ENCODE peak calls at places on chromosomes 13 and 19, in eight cellular contexts. One of them, this sample, is unnamed.

GRCh38 chr13:63307239-63307638 is 1891.6 kb upstream of the PCDH20 start:
- DNase-seq in left lobe of liver: no peak
- DNase-seq in stimulated activated CD4-positive, alpha-beta T cell treated with anti-CD3 and anti-CD28 coated beads, Interleukin-4, amount 100 ng/mL, for 24 hours: no peak
- DNase-seq in osteocyte: no peak
- DNase-seq in right cardiac atrium: no peak
- DNase-seq in OCI-LY7: peak
- DNase-seq in thoracic aorta: no peak
- DNase-seq in naive thymus-derived CD4-positive, alpha-beta T cell: no peak
- DNase-seq in this sample: no peak

GRCh38 chr13:112995395-112996091 is 26.5 kb downstream of the MCF2L start:
- DNase-seq in left lobe of liver: no peak
- DNase-seq in stimulated activated CD4-positive, alpha-beta T cell treated with anti-CD3 and anti-CD28 coated beads, Interleukin-4, amount 100 ng/mL, for 24 hours: no peak
- DNase-seq in osteocyte: no peak
- DNase-seq in right cardiac atrium: no peak
- DNase-seq in OCI-LY7: no peak
- DNase-seq in thoracic aorta: no peak
- DNase-seq in naive thymus-derived CD4-positive, alpha-beta T cell: no peak
- DNase-seq in this sample: no peak

GRCh38 chr19:56252699-56253422 is 19.7 kb upstream of the EDDM13 start:
- DNase-seq in left lobe of liver: peak
- DNase-seq in stimulated activated CD4-positive, alpha-beta T cell treated with anti-CD3 and anti-CD28 coated beads, Interleukin-4, amount 100 ng/mL, for 24 hours: peak
- DNase-seq in osteocyte: peak
- DNase-seq in right cardiac atrium: peak
- DNase-seq in OCI-LY7: peak
- DNase-seq in thoracic aorta: no peak
- DNase-seq in naive thymus-derived CD4-positive, alpha-beta T cell: peak
- DNase-seq in this sample: peak

GRCh38 chr19:46408611-46409039 is 4.7 kb downstream of the CCDC8 start:
- DNase-seq in left lobe of liver: no peak
- DNase-seq in stimulated activated CD4-positive, alpha-beta T cell treated with anti-CD3 and anti-CD28 coated beads, Interleukin-4, amount 100 ng/mL, for 24 hours: no peak
- DNase-seq in osteocyte: no peak
- DNase-seq in right cardiac atrium: peak
- DNase-seq in OCI-LY7: no peak
- DNase-seq in thoracic aorta: peak
- DNase-seq in naive thymus-derived CD4-positive, alpha-beta T cell: no peak
- DNase-seq in this sample: no peak

GRCh38 chr19:42589792-42590191 is 4.9 kb downstream of the CEACAM8 start:
- DNase-seq in left lobe of liver: no peak
- DNase-seq in stimulated activated CD4-positive, alpha-beta T cell treated with anti-CD3 and anti-CD28 coated beads, Interleukin-4, amount 100 ng/mL, for 24 hours: no peak
- DNase-seq in osteocyte: no peak
- DNase-seq in right cardiac atrium: no peak
- DNase-seq in OCI-LY7: no peak
- DNase-seq in thoracic aorta: no peak
- DNase-seq in naive thymus-derived CD4-positive, alpha-beta T cell: no peak
- DNase-seq in this sample: no peak

GRCh38 chr19:21321996-21322395 is 7.2 kb downstream of the ZNF708 start:
- DNase-seq in left lobe of liver: no peak
- DNase-seq in stimulated activated CD4-positive, alpha-beta T cell treated with anti-CD3 and anti-CD28 coated beads, Interleukin-4, amount 100 ng/mL, for 24 hours: no peak
- DNase-seq in osteocyte: no peak
- DNase-seq in right cardiac atrium: no peak
- DNase-seq in OCI-LY7: no peak
- DNase-seq in thoracic aorta: no peak
- DNase-seq in naive thymus-derived CD4-positive, alpha-beta T cell: no peak
- DNase-seq in this sample: no peak

GRCh38 chr19:41616785-41617621 is 9.9 kb downstream of the CEACAM4 start:
- DNase-seq in left lobe of liver: no peak
- DNase-seq in stimulated activated CD4-positive, alpha-beta T cell treated with anti-CD3 and anti-CD28 coated beads, Interleukin-4, amount 100 ng/mL, for 24 hours: no peak
- DNase-seq in osteocyte: no peak
- DNase-seq in right cardiac atrium: no peak
- DNase-seq in OCI-LY7: peak
- DNase-seq in thoracic aorta: no peak
- DNase-seq in naive thymus-derived CD4-positive, alpha-beta T cell: no peak
- DNase-seq in this sample: peak

GRCh38 chr13:78160793-78161192 is 242.2 kb upstream of the EDNRB start:
- DNase-seq in left lobe of liver: no peak
- DNase-seq in stimulated activated CD4-positive, alpha-beta T cell treated with anti-CD3 and anti-CD28 coated beads, Interleukin-4, amount 100 ng/mL, for 24 hours: no peak
- DNase-seq in osteocyte: no peak
- DNase-seq in right cardiac atrium: no peak
- DNase-seq in OCI-LY7: no peak
- DNase-seq in thoracic aorta: no peak
- DNase-seq in naive thymus-derived CD4-positive, alpha-beta T cell: no peak
- DNase-seq in this sample: no peak

GRCh38 chr19:10007811-10008211 is 2.5 kb downstream of the COL5A3 start:
- DNase-seq in left lobe of liver: no peak
- DNase-seq in stimulated activated CD4-positive, alpha-beta T cell treated with anti-CD3 and anti-CD28 coated beads, Interleukin-4, amount 100 ng/mL, for 24 hours: no peak
- DNase-seq in osteocyte: no peak
- DNase-seq in right cardiac atrium: peak
- DNase-seq in OCI-LY7: no peak
- DNase-seq in thoracic aorta: no peak
- DNase-seq in naive thymus-derived CD4-positive, alpha-beta T cell: no peak
- DNase-seq in this sample: no peak

GRCh38 chr19:1947651-1948209 is 6.8 kb downstream of the CSNK1G2 start:
- DNase-seq in left lobe of liver: no peak
- DNase-seq in stimulated activated CD4-positive, alpha-beta T cell treated with anti-CD3 and anti-CD28 coated beads, Interleukin-4, amount 100 ng/mL, for 24 hours: no peak
- DNase-seq in osteocyte: peak
- DNase-seq in right cardiac atrium: no peak
- DNase-seq in OCI-LY7: no peak
- DNase-seq in thoracic aorta: no peak
- DNase-seq in naive thymus-derived CD4-positive, alpha-beta T cell: no peak
- DNase-seq in this sample: no peak

GRCh38 chr13:107964356-107964755 is 251.0 kb downstream of the LIG4 start:
- DNase-seq in left lobe of liver: no peak
- DNase-seq in stimulated activated CD4-positive, alpha-beta T cell treated with anti-CD3 and anti-CD28 coated beads, Interleukin-4, amount 100 ng/mL, for 24 hours: no peak
- DNase-seq in osteocyte: no peak
- DNase-seq in right cardiac atrium: no peak
- DNase-seq in OCI-LY7: no peak
- DNase-seq in thoracic aorta: no peak
- DNase-seq in naive thymus-derived CD4-positive, alpha-beta T cell: no peak
- DNase-seq in this sample: no peak

GRCh38 chr19:47112166-47112663 is 1.4 kb downstream of the ZC3H4 start:
- DNase-seq in left lobe of liver: peak
- DNase-seq in stimulated activated CD4-positive, alpha-beta T cell treated with anti-CD3 and anti-CD28 coated beads, Interleukin-4, amount 100 ng/mL, for 24 hours: peak
- DNase-seq in osteocyte: peak
- DNase-seq in right cardiac atrium: peak
- DNase-seq in OCI-LY7: peak
- DNase-seq in thoracic aorta: no peak
- DNase-seq in naive thymus-derived CD4-positive, alpha-beta T cell: peak
- DNase-seq in this sample: peak

GRCh38 chr13:101018720-101019119 is 344.1 kb upstream of the TMTC4 start:
- DNase-seq in left lobe of liver: no peak
- DNase-seq in stimulated activated CD4-positive, alpha-beta T cell treated with anti-CD3 and anti-CD28 coated beads, Interleukin-4, amount 100 ng/mL, for 24 hours: no peak
- DNase-seq in osteocyte: no peak
- DNase-seq in right cardiac atrium: no peak
- DNase-seq in OCI-LY7: no peak
- DNase-seq in thoracic aorta: no peak
- DNase-seq in naive thymus-derived CD4-positive, alpha-beta T cell: no peak
- DNase-seq in this sample: no peak

GRCh38 chr13:94706854-94707399 is 5.4 kb downstream of the SOX21 start:
- DNase-seq in left lobe of liver: no peak
- DNase-seq in stimulated activated CD4-positive, alpha-beta T cell treated with anti-CD3 and anti-CD28 coated beads, Interleukin-4, amount 100 ng/mL, for 24 hours: no peak
- DNase-seq in osteocyte: no peak
- DNase-seq in right cardiac atrium: no peak
- DNase-seq in OCI-LY7: no peak
- DNase-seq in thoracic aorta: no peak
- DNase-seq in naive thymus-derived CD4-positive, alpha-beta T cell: no peak
- DNase-seq in this sample: no peak

GRCh38 chr13:80755925-80756324 is 415.0 kb upstream of the SPRY2 start:
- DNase-seq in left lobe of liver: no peak
- DNase-seq in stimulated activated CD4-positive, alpha-beta T cell treated with anti-CD3 and anti-CD28 coated beads, Interleukin-4, amount 100 ng/mL, for 24 hours: no peak
- DNase-seq in osteocyte: no peak
- DNase-seq in right cardiac atrium: no peak
- DNase-seq in OCI-LY7: no peak
- DNase-seq in thoracic aorta: no peak
- DNase-seq in naive thymus-derived CD4-positive, alpha-beta T cell: no peak
- DNase-seq in this sample: no peak

GRCh38 chr19:16208847-16209246 is 11.1 kb downstream of the AP1M1 start:
- DNase-seq in left lobe of liver: no peak
- DNase-seq in stimulated activated CD4-positive, alpha-beta T cell treated with anti-CD3 and anti-CD28 coated beads, Interleukin-4, amount 100 ng/mL, for 24 hours: no peak
- DNase-seq in osteocyte: no peak
- DNase-seq in right cardiac atrium: peak
- DNase-seq in OCI-LY7: no peak
- DNase-seq in thoracic aorta: no peak
- DNase-seq in naive thymus-derived CD4-positive, alpha-beta T cell: no peak
- DNase-seq in this sample: peak

GRCh38 chr19:42023121-42023942 is 29.3 kb upstream of the ATP1A3 start:
- DNase-seq in left lobe of liver: no peak
- DNase-seq in stimulated activated CD4-positive, alpha-beta T cell treated with anti-CD3 and anti-CD28 coated beads, Interleukin-4, amount 100 ng/mL, for 24 hours: peak
- DNase-seq in osteocyte: no peak
- DNase-seq in right cardiac atrium: no peak
- DNase-seq in OCI-LY7: peak
- DNase-seq in thoracic aorta: no peak
- DNase-seq in naive thymus-derived CD4-positive, alpha-beta T cell: no peak
- DNase-seq in this sample: peak

This sample was measured in activated effector memory CD4-positive, alpha-beta T cell treated with anti-CD3 and anti-CD28 coated beads, Interleukin-2, amount 50 U/mL, for 16 hours.